ENCODE peak calls at places on chromosomes 11 and 22, in four cellular contexts. G is stimulated activated naive CD8-positive, alpha-beta T cell treated with anti-CD3 and anti-CD28 coated beads, Interleukin-15, amount 100 ng/mL, for 72 hours; Z is GM12865; W is HEK293T. A is an unnamed sample.

GRCh38 chr11:78190374-78190773 is 1.7 kb downstream of the USP35 start:
- DNase-seq in G (no peak), Z (peak; percentile 24), W (no peak), A (no peak)

GRCh38 chr22:24108073-24108472 is 73.2 kb upstream of the SUSD2 start:
- DNase-seq in G (no peak), Z (no peak), W (no peak), A (no peak)

GRCh38 chr11:78549624-78550409 is 24.8 kb downstream of the NARS2 start:
- DNase-seq in G (no peak), Z (no peak), W (no peak), A (no peak)

GRCh38 chr22:39115976-39116621 is 19.1 kb downstream of the APOBEC3H start:
- DNase-seq in G (no peak), Z (peak; percentile 57), W (no peak), A (no peak)

GRCh38 chr22:36237462-36238347 is 1.6 kb downstream of the APOL2 start:
- DNase-seq in G (no peak), Z (peak; percentile 40), W (no peak), A (peak; percentile 41)

GRCh38 chr11:17683378-17684161 is 35.8 kb upstream of the MYOD1 start:
- DNase-seq in G (no peak), Z (no peak), W (no peak), A (no peak)

GRCh38 chr11:73961321-73961720 is 10.5 kb downstream of the DNAJB13 start:
- DNase-seq in G (no peak), Z (no peak), W (no peak), A (no peak)

GRCh38 chr11:120985718-120986569 is 38.0 kb upstream of the TBCEL start:
- DNase-seq in G (peak; percentile 40), Z (peak; percentile 30), W (peak; percentile 81), A (peak; percentile 30)

GRCh38 chr22:47092896-47093311 is 330.5 kb downstream of the TBC1D22A start:
- DNase-seq in G (no peak), Z (no peak), W (no peak), A (no peak)

GRCh38 chr11:120057028-120057330 is 80.9 kb downstream of the TRIM29 start:
- DNase-seq in G (no peak), Z (no peak), W (no peak), A (no peak)

GRCh38 chr11:96388891-96389603 is 665 bp downstream of the CCDC82 start:
- DNase-seq in G (no peak), Z (no peak), W (peak; percentile 61), A (no peak)

GRCh38 chr11:94128171-94128745 is 383 bp upstream of the PANX1 start:
- DNase-seq in G (peak; percentile 48), Z (peak; percentile 60), W (peak; percentile 42), A (peak; percentile 35)

GRCh38 chr11:3159296-3160190 is 5.6 kb downstream of the OSBPL5 start:
- DNase-seq in G (no peak), Z (no peak), W (no peak), A (no peak)

GRCh38 chr22:17728786-17729185 is 45.5 kb downstream of the BID start:
- DNase-seq in G (no peak), Z (no peak), W (no peak), A (no peak)

GRCh38 chr22:33823552-33823951 is 96.7 kb downstream of the LARGE1 start:
- DNase-seq in G (no peak), Z (no peak), W (no peak), A (no peak)

GRCh38 chr11:119130662-119131061 is 9.3 kb downstream of the HINFP start:
- DNase-seq in G (no peak), Z (no peak), W (no peak), A (no peak)

GRCh38 chr22:30541979-30542810 is 4.3 kb downstream of the SEC14L6 start:
- DNase-seq in G (no peak), Z (no peak), W (no peak), A (no peak)

GRCh38 chr22:22508274-22509176 is at the start of gene ZNF280B:
- DNase-seq in G (peak; percentile 89), Z (peak; percentile 89), W (peak; percentile 97), A (peak; percentile 90)

GRCh38 chr11:57597971-57598830 is 716 bp downstream of the SERPING1 start:
- DNase-seq in G (no peak), Z (no peak), W (peak; percentile 48), A (no peak)

GRCh38 chr11:30758012-30758411 is 171.9 kb upstream of the MPPED2 start:
- DNase-seq in G (no peak), Z (no peak), W (no peak), A (no peak)

GRCh38 chr11:70778828-70779365 is 380.6 kb downstream of the CTTN start:
- DNase-seq in G (no peak), Z (no peak), W (no peak), A (no peak)

GRCh38 chr11:9972917-9973504 is 309.1 kb downstream of the SWAP70 start:
- DNase-seq in G (peak; percentile 24), Z (peak; percentile 72), W (peak; percentile 36), A (peak; percentile 77)

GRCh38 chr11:125743681-125744080 is 2.4 kb upstream of the PATE1 start:
- DNase-seq in G (no peak), Z (no peak), W (no peak), A (no peak)

GRCh38 chr11:117872962-117873827 is 3.3 kb downstream of the FXYD6 start:
- DNase-seq in G (no peak), Z (no peak), W (no peak), A (no peak)

A was measured in GM10248.